ENCODE peak calls at places on chromosomes 6 and 20, in seven cellular contexts. One of them, this sample, is unnamed.

GRCh38 chr6:44512868-44513641 is 125.5 kb downstream of the CDC5L start:
- DNase-seq in choroid plexus epithelial cell: no peak
- DNase-seq in lower leg skin: no peak
- DNase-seq in foreskin fibroblast: no peak
- DNase-seq in heart right ventricle: no peak
- DNase-seq in SJSA1: peak; percentile 41
- DNase-seq in mesenchymal stem cell: no peak
- DNase-seq in this sample: no peak

GRCh38 chr20:61340157-61340556 is 88.1 kb downstream of the CDH4 start:
- DNase-seq in choroid plexus epithelial cell: no peak
- DNase-seq in lower leg skin: no peak
- DNase-seq in foreskin fibroblast: no peak
- DNase-seq in heart right ventricle: no peak
- DNase-seq in SJSA1: no peak
- DNase-seq in mesenchymal stem cell: no peak
- DNase-seq in this sample: no peak

GRCh38 chr6:33668914-33669313 is 42.6 kb downstream of the UQCC2 start:
- DNase-seq in choroid plexus epithelial cell: no peak
- DNase-seq in lower leg skin: peak; percentile 65
- DNase-seq in foreskin fibroblast: no peak
- DNase-seq in heart right ventricle: no peak
- DNase-seq in SJSA1: no peak
- DNase-seq in mesenchymal stem cell: no peak
- DNase-seq in this sample: peak; percentile 74

GRCh38 chr6:40789143-40789764 is 202.1 kb upstream of the LRFN2 start:
- DNase-seq in choroid plexus epithelial cell: peak; percentile 9
- DNase-seq in lower leg skin: no peak
- DNase-seq in foreskin fibroblast: no peak
- DNase-seq in heart right ventricle: no peak
- DNase-seq in SJSA1: no peak
- DNase-seq in mesenchymal stem cell: peak; percentile 15
- DNase-seq in this sample: no peak

GRCh38 chr20:58661298-58662141 is 10.4 kb downstream of the STX16 start:
- DNase-seq in choroid plexus epithelial cell: no peak
- DNase-seq in lower leg skin: no peak
- DNase-seq in foreskin fibroblast: no peak
- DNase-seq in heart right ventricle: no peak
- DNase-seq in SJSA1: no peak
- DNase-seq in mesenchymal stem cell: no peak
- DNase-seq in this sample: no peak

GRCh38 chr20:37856932-37857660 is 45.8 kb upstream of the VSTM2L start:
- DNase-seq in choroid plexus epithelial cell: peak; percentile 75
- DNase-seq in lower leg skin: no peak
- DNase-seq in foreskin fibroblast: no peak
- DNase-seq in heart right ventricle: no peak
- DNase-seq in SJSA1: no peak
- DNase-seq in mesenchymal stem cell: peak; percentile 28
- DNase-seq in this sample: no peak

GRCh38 chr20:2741463-2741862 is 48.9 kb downstream of the EBF4 start:
- DNase-seq in choroid plexus epithelial cell: no peak
- DNase-seq in lower leg skin: no peak
- DNase-seq in foreskin fibroblast: no peak
- DNase-seq in heart right ventricle: no peak
- DNase-seq in SJSA1: no peak
- DNase-seq in mesenchymal stem cell: no peak
- DNase-seq in this sample: no peak

GRCh38 chr20:45783656-45784294 is 7.9 kb downstream of the WFDC3 start:
- DNase-seq in choroid plexus epithelial cell: peak; percentile 40
- DNase-seq in lower leg skin: no peak
- DNase-seq in foreskin fibroblast: no peak
- DNase-seq in heart right ventricle: peak; percentile 56
- DNase-seq in SJSA1: no peak
- DNase-seq in mesenchymal stem cell: no peak
- DNase-seq in this sample: no peak

GRCh38 chr6:53866231-53866630 is 71.4 kb downstream of the LRRC1 start:
- DNase-seq in choroid plexus epithelial cell: peak; percentile 39
- DNase-seq in lower leg skin: no peak
- DNase-seq in foreskin fibroblast: no peak
- DNase-seq in heart right ventricle: no peak
- DNase-seq in SJSA1: no peak
- DNase-seq in mesenchymal stem cell: no peak
- DNase-seq in this sample: peak; percentile 16

GRCh38 chr6:132354517-132355167 is 46.6 kb downstream of the MOXD1 start:
- DNase-seq in choroid plexus epithelial cell: peak; percentile 30
- DNase-seq in lower leg skin: no peak
- DNase-seq in foreskin fibroblast: no peak
- DNase-seq in heart right ventricle: peak; percentile 12
- DNase-seq in SJSA1: no peak
- DNase-seq in mesenchymal stem cell: no peak
- DNase-seq in this sample: no peak

GRCh38 chr6:113048741-113049140 is 701.6 kb downstream of the RFPL4B start:
- DNase-seq in choroid plexus epithelial cell: peak; percentile 47
- DNase-seq in lower leg skin: no peak
- DNase-seq in foreskin fibroblast: peak; percentile 47
- DNase-seq in heart right ventricle: no peak
- DNase-seq in SJSA1: no peak
- DNase-seq in mesenchymal stem cell: no peak
- DNase-seq in this sample: no peak

GRCh38 chr6:85493389-85493788 is 43.5 kb downstream of the NT5E start:
- DNase-seq in choroid plexus epithelial cell: no peak
- DNase-seq in lower leg skin: no peak
- DNase-seq in foreskin fibroblast: no peak
- DNase-seq in heart right ventricle: no peak
- DNase-seq in SJSA1: no peak
- DNase-seq in mesenchymal stem cell: no peak
- DNase-seq in this sample: no peak

GRCh38 chr20:20593447-20594170 is 118.8 kb downstream of the RALGAPA2 start:
- DNase-seq in choroid plexus epithelial cell: peak; percentile 79
- DNase-seq in lower leg skin: no peak
- DNase-seq in foreskin fibroblast: peak; percentile 78
- DNase-seq in heart right ventricle: no peak
- DNase-seq in SJSA1: no peak
- DNase-seq in mesenchymal stem cell: peak; percentile 75
- DNase-seq in this sample: no peak

GRCh38 chr6:129609635-129610034 is 100.3 kb downstream of the ARHGAP18 start:
- DNase-seq in choroid plexus epithelial cell: no peak
- DNase-seq in lower leg skin: peak; percentile 29
- DNase-seq in foreskin fibroblast: no peak
- DNase-seq in heart right ventricle: no peak
- DNase-seq in SJSA1: no peak
- DNase-seq in mesenchymal stem cell: no peak
- DNase-seq in this sample: no peak

GRCh38 chr6:166307082-166307980 is 861 bp downstream of the PRR18 start:
- DNase-seq in choroid plexus epithelial cell: no peak
- DNase-seq in lower leg skin: no peak
- DNase-seq in foreskin fibroblast: no peak
- DNase-seq in heart right ventricle: no peak
- DNase-seq in SJSA1: no peak
- DNase-seq in mesenchymal stem cell: peak; percentile 9
- DNase-seq in this sample: peak; percentile 81

GRCh38 chr6:29005183-29005885 is at the start of gene ZNF311:
- DNase-seq in choroid plexus epithelial cell: peak; percentile 80
- DNase-seq in lower leg skin: peak; percentile 67
- DNase-seq in foreskin fibroblast: peak; percentile 86
- DNase-seq in heart right ventricle: no peak
- DNase-seq in SJSA1: no peak
- DNase-seq in mesenchymal stem cell: peak; percentile 41
- DNase-seq in this sample: peak; percentile 72

GRCh38 chr20:25281541-25281991 is 33.7 kb downstream of the PYGB start:
- DNase-seq in choroid plexus epithelial cell: no peak
- DNase-seq in lower leg skin: no peak
- DNase-seq in foreskin fibroblast: no peak
- DNase-seq in heart right ventricle: no peak
- DNase-seq in SJSA1: peak; percentile 37
- DNase-seq in mesenchymal stem cell: no peak
- DNase-seq in this sample: peak; percentile 74

GRCh38 chr6:79536615-79536968 is 638 bp downstream of the LCA5 start:
- DNase-seq in choroid plexus epithelial cell: peak; percentile 58
- DNase-seq in lower leg skin: peak; percentile 25
- DNase-seq in foreskin fibroblast: peak; percentile 65
- DNase-seq in heart right ventricle: no peak
- DNase-seq in SJSA1: peak; percentile 47
- DNase-seq in mesenchymal stem cell: peak; percentile 65
- DNase-seq in this sample: no peak

GRCh38 chr20:30811896-30812671 is 445.4 kb upstream of the DEFB115 start:
- DNase-seq in choroid plexus epithelial cell: peak; percentile 63
- DNase-seq in lower leg skin: no peak
- DNase-seq in foreskin fibroblast: peak; percentile 63
- DNase-seq in heart right ventricle: peak; percentile 24
- DNase-seq in SJSA1: no peak
- DNase-seq in mesenchymal stem cell: no peak
- DNase-seq in this sample: peak; percentile 88

GRCh38 chr6:127225497-127225896 is 41.2 kb upstream of the RNF146 start:
- DNase-seq in choroid plexus epithelial cell: no peak
- DNase-seq in lower leg skin: no peak
- DNase-seq in foreskin fibroblast: no peak
- DNase-seq in heart right ventricle: no peak
- DNase-seq in SJSA1: no peak
- DNase-seq in mesenchymal stem cell: no peak
- DNase-seq in this sample: no peak

GRCh38 chr6:108735991-108736345 is 112.3 kb upstream of the ARMC2 start:
- DNase-seq in choroid plexus epithelial cell: no peak
- DNase-seq in lower leg skin: no peak
- DNase-seq in foreskin fibroblast: no peak
- DNase-seq in heart right ventricle: no peak
- DNase-seq in SJSA1: no peak
- DNase-seq in mesenchymal stem cell: no peak
- DNase-seq in this sample: no peak

GRCh38 chr20:37711001-37711400 is 17.2 kb downstream of the CTNNBL1 start:
- DNase-seq in choroid plexus epithelial cell: peak; percentile 25
- DNase-seq in lower leg skin: no peak
- DNase-seq in foreskin fibroblast: no peak
- DNase-seq in heart right ventricle: no peak
- DNase-seq in SJSA1: no peak
- DNase-seq in mesenchymal stem cell: peak; percentile 32
- DNase-seq in this sample: no peak

GRCh38 chr20:56628873-56629463 is at the start of gene TFAP2C:
- DNase-seq in choroid plexus epithelial cell: peak; percentile 64
- DNase-seq in lower leg skin: peak; percentile 89
- DNase-seq in foreskin fibroblast: peak; percentile 95
- DNase-seq in heart right ventricle: peak; percentile 74
- DNase-seq in SJSA1: peak; percentile 56
- DNase-seq in mesenchymal stem cell: peak; percentile 79
- DNase-seq in this sample: peak; percentile 89

GRCh38 chr20:56629464-56630085 is 469 bp downstream of the TFAP2C start:
- DNase-seq in choroid plexus epithelial cell: peak; percentile 22
- DNase-seq in lower leg skin: no peak
- DNase-seq in foreskin fibroblast: peak; percentile 49
- DNase-seq in heart right ventricle: no peak
- DNase-seq in SJSA1: no peak
- DNase-seq in mesenchymal stem cell: no peak
- DNase-seq in this sample: no peak

GRCh38 chr20:56631318-56631989 is 2.3 kb downstream of the TFAP2C start:
- DNase-seq in choroid plexus epithelial cell: no peak
- DNase-seq in lower leg skin: no peak
- DNase-seq in foreskin fibroblast: no peak
- DNase-seq in heart right ventricle: no peak
- DNase-seq in SJSA1: no peak
- DNase-seq in mesenchymal stem cell: no peak
- DNase-seq in this sample: no peak

GRCh38 chr20:56630506-56631317 is 1.6 kb downstream of the TFAP2C start:
- DNase-seq in choroid plexus epithelial cell: peak; percentile 20
- DNase-seq in lower leg skin: no peak
- DNase-seq in foreskin fibroblast: peak; percentile 67
- DNase-seq in heart right ventricle: peak; percentile 9
- DNase-seq in SJSA1: no peak
- DNase-seq in mesenchymal stem cell: no peak
- DNase-seq in this sample: no peak

GRCh38 chr20:56630086-56630493 is 984 bp downstream of the TFAP2C start:
- DNase-seq in choroid plexus epithelial cell: peak; percentile 83
- DNase-seq in lower leg skin: peak; percentile 72
- DNase-seq in foreskin fibroblast: peak; percentile 95
- DNase-seq in heart right ventricle: peak; percentile 23
- DNase-seq in SJSA1: no peak
- DNase-seq in mesenchymal stem cell: peak; percentile 85
- DNase-seq in this sample: peak; percentile 79
- H3K4me3 ChIP-seq in choroid plexus epithelial cell: peak overlapping the region; percentile 63
- H3K4me3 ChIP-seq in lower leg skin: peak overlapping the region; percentile 73
- H3K4me3 ChIP-seq in foreskin fibroblast: peak overlapping the region; percentile 74
- H3K4me3 ChIP-seq in heart right ventricle: peak overlapping the region; percentile 40
- H3K4me3 ChIP-seq in SJSA1: peak overlapping the region; percentile 46
- H3K4me3 ChIP-seq in mesenchymal stem cell: no peak overlapping the region
- H3K4me3 ChIP-seq in this sample: peak overlapping the region; percentile 35

GRCh38 chr6:47247227-47247797 is 62.4 kb downstream of the TNFRSF21 start:
- DNase-seq in choroid plexus epithelial cell: peak; percentile 47
- DNase-seq in lower leg skin: no peak
- DNase-seq in foreskin fibroblast: peak; percentile 43
- DNase-seq in heart right ventricle: no peak
- DNase-seq in SJSA1: no peak
- DNase-seq in mesenchymal stem cell: peak; percentile 47
- DNase-seq in this sample: no peak
- H3K4me3 ChIP-seq in choroid plexus epithelial cell: no peak overlapping the region
- H3K4me3 ChIP-seq in lower leg skin: no peak overlapping the region
- H3K4me3 ChIP-seq in foreskin fibroblast: no peak overlapping the region
- H3K4me3 ChIP-seq in heart right ventricle: no peak overlapping the region
- H3K4me3 ChIP-seq in SJSA1: no peak overlapping the region
- H3K4me3 ChIP-seq in mesenchymal stem cell: peak overlapping the region; percentile 24
- H3K4me3 ChIP-seq in this sample: no peak overlapping the region

GRCh38 chr6:71405416-71405815 is 116.8 kb downstream of the OGFRL1 start:
- DNase-seq in choroid plexus epithelial cell: no peak
- DNase-seq in lower leg skin: no peak
- DNase-seq in foreskin fibroblast: no peak
- DNase-seq in heart right ventricle: no peak
- DNase-seq in SJSA1: no peak
- DNase-seq in mesenchymal stem cell: no peak
- DNase-seq in this sample: no peak

GRCh38 chr6:71404145-71404966 is 115.7 kb downstream of the OGFRL1 start:
- DNase-seq in choroid plexus epithelial cell: peak; percentile 90
- DNase-seq in lower leg skin: no peak
- DNase-seq in foreskin fibroblast: peak; percentile 85
- DNase-seq in heart right ventricle: no peak
- DNase-seq in SJSA1: no peak
- DNase-seq in mesenchymal stem cell: peak; percentile 43
- DNase-seq in this sample: no peak

GRCh38 chr6:71402101-71402500 is 113.5 kb downstream of the OGFRL1 start:
- DNase-seq in choroid plexus epithelial cell: no peak
- DNase-seq in lower leg skin: no peak
- DNase-seq in foreskin fibroblast: no peak
- DNase-seq in heart right ventricle: no peak
- DNase-seq in SJSA1: no peak
- DNase-seq in mesenchymal stem cell: no peak
- DNase-seq in this sample: no peak

GRCh38 chr6:71404967-71405278 is 116.3 kb downstream of the OGFRL1 start:
- DNase-seq in choroid plexus epithelial cell: no peak
- DNase-seq in lower leg skin: no peak
- DNase-seq in foreskin fibroblast: no peak
- DNase-seq in heart right ventricle: no peak
- DNase-seq in SJSA1: no peak
- DNase-seq in mesenchymal stem cell: no peak
- DNase-seq in this sample: no peak

GRCh38 chr6:71403422-71404134 is 115.0 kb downstream of the OGFRL1 start:
- DNase-seq in choroid plexus epithelial cell: no peak
- DNase-seq in lower leg skin: no peak
- DNase-seq in foreskin fibroblast: no peak
- DNase-seq in heart right ventricle: no peak
- DNase-seq in SJSA1: no peak
- DNase-seq in mesenchymal stem cell: peak; percentile 41
- DNase-seq in this sample: no peak
- H3K4me3 ChIP-seq in choroid plexus epithelial cell: peak overlapping the region; percentile 31
- H3K4me3 ChIP-seq in lower leg skin: no peak overlapping the region
- H3K4me3 ChIP-seq in foreskin fibroblast: no peak overlapping the region
- H3K4me3 ChIP-seq in heart right ventricle: peak overlapping the region; percentile 8
- H3K4me3 ChIP-seq in SJSA1: no peak overlapping the region
- H3K4me3 ChIP-seq in mesenchymal stem cell: no peak overlapping the region
- H3K4me3 ChIP-seq in this sample: no peak overlapping the region

GRCh38 chr6:140398076-140398475 is 1023.6 kb upstream of the CITED2 start:
- DNase-seq in choroid plexus epithelial cell: no peak
- DNase-seq in lower leg skin: no peak
- DNase-seq in foreskin fibroblast: no peak
- DNase-seq in heart right ventricle: no peak
- DNase-seq in SJSA1: no peak
- DNase-seq in mesenchymal stem cell: no peak
- DNase-seq in this sample: no peak
- H3K4me3 ChIP-seq in choroid plexus epithelial cell: no peak overlapping the region
- H3K4me3 ChIP-seq in lower leg skin: no peak overlapping the region
- H3K4me3 ChIP-seq in foreskin fibroblast: no peak overlapping the region
- H3K4me3 ChIP-seq in heart right ventricle: no peak overlapping the region
- H3K4me3 ChIP-seq in SJSA1: no peak overlapping the region
- H3K4me3 ChIP-seq in mesenchymal stem cell: no peak overlapping the region
- H3K4me3 ChIP-seq in this sample: no peak overlapping the region

This sample was measured in left lung.